ENCODE peak calls at places on chromosomes 2 and 18, in four cellular contexts. One of them, this sample, is unnamed. For H4K20me1, the result is how much of the 10 kb centered on the place peaks cover.

GRCh38 chr2:158542577-158542976 is 85.8 kb downstream of the PKP4 start:
- DNase-seq in DND-41: no peak
- DNase-seq in Karpas-422: no peak
- DNase-seq in astrocyte: no peak
- DNase-seq in this sample: no peak

GRCh38 chr2:184190725-184191124 is 407.6 kb upstream of the ZNF804A start:
- DNase-seq in DND-41: no peak
- DNase-seq in Karpas-422: no peak
- DNase-seq in astrocyte: no peak
- DNase-seq in this sample: no peak

GRCh38 chr2:160209457-160209856 is 9.4 kb upstream of the ITGB6 start:
- DNase-seq in DND-41: no peak
- DNase-seq in Karpas-422: no peak
- DNase-seq in astrocyte: peak
- DNase-seq in this sample: no peak

GRCh38 chr2:112881217-112882000 is 29.6 kb upstream of the IL37 start:
- DNase-seq in DND-41: no peak
- DNase-seq in Karpas-422: peak
- DNase-seq in astrocyte: peak
- DNase-seq in this sample: no peak

GRCh38 chr2:170012773-170013172 is 165.2 kb upstream of the MYO3B start:
- DNase-seq in DND-41: no peak
- DNase-seq in Karpas-422: no peak
- DNase-seq in astrocyte: no peak
- DNase-seq in this sample: no peak

GRCh38 chr2:179837408-179837807 is 24.0 kb downstream of the ZNF385B start:
- DNase-seq in DND-41: no peak
- DNase-seq in Karpas-422: no peak
- DNase-seq in astrocyte: peak
- DNase-seq in this sample: no peak

GRCh38 chr2:172859821-172860707 is 124.4 kb downstream of the RAPGEF4 start:
- DNase-seq in DND-41: no peak
- DNase-seq in Karpas-422: no peak
- DNase-seq in astrocyte: no peak
- DNase-seq in this sample: no peak

GRCh38 chr2:120108049-120108448 is 95.2 kb downstream of the EPB41L5 start:
- DNase-seq in DND-41: no peak
- DNase-seq in Karpas-422: no peak
- DNase-seq in astrocyte: peak
- DNase-seq in this sample: no peak

GRCh38 chr18:44788334-44788733 is 107.6 kb downstream of the SETBP1 start:
- DNase-seq in DND-41: no peak
- DNase-seq in Karpas-422: no peak
- DNase-seq in astrocyte: no peak
- DNase-seq in this sample: no peak

GRCh38 chr2:860259-860855 is 90.3 kb upstream of the SNTG2 start:
- DNase-seq in DND-41: peak
- DNase-seq in Karpas-422: no peak
- DNase-seq in astrocyte: no peak
- DNase-seq in this sample: peak

GRCh38 chr2:234147335-234147861 is 96.9 kb downstream of the SPP2 start:
- DNase-seq in DND-41: peak
- DNase-seq in Karpas-422: no peak
- DNase-seq in astrocyte: peak
- DNase-seq in this sample: no peak

GRCh38 chr2:160970052-160970846 is 190.0 kb upstream of the TANK start:
- DNase-seq in DND-41: peak
- DNase-seq in Karpas-422: peak
- DNase-seq in astrocyte: peak
- DNase-seq in this sample: peak

GRCh38 chr2:172516299-172516698 is 39.6 kb upstream of the PDK1 start:
- DNase-seq in DND-41: no peak
- DNase-seq in Karpas-422: no peak
- DNase-seq in astrocyte: peak
- DNase-seq in this sample: no peak

GRCh38 chr2:227607969-227608368 is 6.7 kb downstream of the SCYGR3 start:
- DNase-seq in DND-41: no peak
- DNase-seq in Karpas-422: no peak
- DNase-seq in astrocyte: no peak
- DNase-seq in this sample: no peak

GRCh38 chr18:63894367-63894766 is 6.9 kb downstream of the SERPINB2 start:
- DNase-seq in DND-41: no peak
- DNase-seq in Karpas-422: no peak
- DNase-seq in astrocyte: no peak
- DNase-seq in this sample: no peak

GRCh38 chr2:207260947-207261346 is 95.2 kb upstream of the KLF7 start:
- DNase-seq in DND-41: no peak
- DNase-seq in Karpas-422: no peak
- DNase-seq in astrocyte: peak
- DNase-seq in this sample: no peak

GRCh38 chr2:238643400-238643907 is 204.4 kb upstream of the TWIST2 start:
- DNase-seq in DND-41: no peak
- DNase-seq in Karpas-422: no peak
- DNase-seq in astrocyte: no peak
- DNase-seq in this sample: no peak

DNA sequence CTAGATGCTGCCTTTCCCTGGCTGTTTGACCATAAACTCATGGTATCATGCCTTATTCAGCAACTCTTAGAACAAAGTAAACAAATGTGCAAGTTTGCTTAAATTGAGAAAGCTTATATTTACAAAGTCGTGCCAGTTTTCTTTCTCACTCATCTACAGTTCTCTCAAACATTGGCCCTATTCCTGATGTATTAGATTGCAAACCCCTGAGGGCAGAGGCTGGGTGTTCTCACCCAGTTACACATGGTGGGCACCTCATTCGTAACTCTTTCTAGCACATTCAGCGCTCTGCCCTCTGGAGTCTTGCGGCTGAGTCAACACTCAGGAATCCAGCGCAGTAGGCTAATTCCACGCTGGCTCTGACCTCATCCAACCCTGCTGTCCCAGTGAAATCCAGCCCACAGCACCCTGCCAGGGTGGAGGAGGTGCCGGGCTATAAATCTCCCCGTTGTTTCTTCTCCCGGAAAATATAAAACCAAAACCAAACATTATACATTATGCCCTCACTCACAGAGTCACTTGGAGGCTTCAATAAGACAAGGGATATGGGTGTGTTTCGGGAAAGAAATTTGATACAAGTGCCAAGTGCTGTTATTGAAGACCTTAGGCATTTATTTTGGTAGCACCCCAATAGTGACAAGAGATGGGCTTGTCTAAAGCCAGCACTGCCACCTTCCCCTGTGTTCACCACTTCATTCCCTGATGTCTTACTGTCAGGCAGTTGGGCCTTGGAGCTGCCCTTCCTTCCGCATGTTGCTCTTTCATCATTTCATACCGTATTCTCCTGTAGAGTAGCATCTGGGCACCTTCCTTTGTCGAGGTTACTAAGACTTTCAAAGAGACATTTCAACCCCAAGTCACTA is 287.4 kb downstream of the PRKCE start:
- DNase-seq in DND-41: no peak
- DNase-seq in Karpas-422: no peak
- DNase-seq in astrocyte: peak
- DNase-seq in this sample: peak
- H2AFZ ChIP-seq in DND-41: no peak
- H2AFZ ChIP-seq in Karpas-422: no peak
- H2AFZ ChIP-seq in astrocyte: peak
- H2AFZ ChIP-seq in this sample: no peak

DNA sequence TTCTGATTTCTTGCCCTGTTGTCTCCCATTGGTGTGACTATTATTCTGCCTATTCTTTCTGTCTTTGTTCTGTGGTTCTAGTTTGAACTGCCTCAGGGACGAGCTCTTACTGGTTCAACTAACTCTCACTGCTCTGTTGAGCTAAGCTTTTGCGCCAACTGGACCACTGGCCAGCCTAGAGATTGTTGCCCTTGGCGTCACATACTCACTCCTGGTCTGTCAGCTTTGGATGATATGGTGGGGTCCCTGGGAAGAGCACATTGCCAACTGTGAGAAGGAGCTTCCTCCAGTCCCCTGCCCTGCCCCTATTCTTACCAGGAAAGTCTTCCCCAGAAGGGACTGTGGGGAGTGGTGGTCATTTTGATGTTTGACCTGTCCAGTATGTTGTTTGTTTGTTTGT is 6.0 kb downstream of the MTHFD2 start:
- DNase-seq in DND-41: no peak
- DNase-seq in Karpas-422: no peak
- DNase-seq in astrocyte: no peak
- DNase-seq in this sample: no peak
- H4K20me1 ChIP-seq in DND-41: half or more
- H4K20me1 ChIP-seq in Karpas-422: half or more
- H4K20me1 ChIP-seq in astrocyte: half or more
- H4K20me1 ChIP-seq in this sample: half or more

DNA sequence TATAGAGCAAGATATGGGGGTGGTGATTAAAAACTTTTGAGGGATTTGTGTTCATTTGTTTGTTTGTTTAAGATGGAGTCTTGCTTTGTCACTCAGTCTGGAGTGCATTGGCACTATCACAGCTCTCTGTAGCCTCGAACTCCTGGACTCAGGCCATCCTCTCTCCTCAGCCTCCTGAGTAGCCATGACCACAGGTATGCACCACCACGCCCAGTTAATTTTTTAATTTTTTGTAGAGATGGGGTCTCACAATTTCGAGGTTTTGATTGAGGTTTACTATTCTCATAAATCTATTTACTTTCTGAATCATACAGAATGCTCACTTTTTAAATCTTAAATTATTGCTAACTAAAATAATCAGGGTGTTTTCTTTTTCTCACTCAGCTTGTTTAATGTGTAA is 588.9 kb upstream of the SLC8A1 start:
- DNase-seq in DND-41: no peak
- DNase-seq in Karpas-422: no peak
- DNase-seq in astrocyte: no peak
- DNase-seq in this sample: no peak
- H2AFZ ChIP-seq in DND-41: no peak
- H2AFZ ChIP-seq in Karpas-422: no peak
- H2AFZ ChIP-seq in astrocyte: no peak
- H2AFZ ChIP-seq in this sample: no peak

DNA sequence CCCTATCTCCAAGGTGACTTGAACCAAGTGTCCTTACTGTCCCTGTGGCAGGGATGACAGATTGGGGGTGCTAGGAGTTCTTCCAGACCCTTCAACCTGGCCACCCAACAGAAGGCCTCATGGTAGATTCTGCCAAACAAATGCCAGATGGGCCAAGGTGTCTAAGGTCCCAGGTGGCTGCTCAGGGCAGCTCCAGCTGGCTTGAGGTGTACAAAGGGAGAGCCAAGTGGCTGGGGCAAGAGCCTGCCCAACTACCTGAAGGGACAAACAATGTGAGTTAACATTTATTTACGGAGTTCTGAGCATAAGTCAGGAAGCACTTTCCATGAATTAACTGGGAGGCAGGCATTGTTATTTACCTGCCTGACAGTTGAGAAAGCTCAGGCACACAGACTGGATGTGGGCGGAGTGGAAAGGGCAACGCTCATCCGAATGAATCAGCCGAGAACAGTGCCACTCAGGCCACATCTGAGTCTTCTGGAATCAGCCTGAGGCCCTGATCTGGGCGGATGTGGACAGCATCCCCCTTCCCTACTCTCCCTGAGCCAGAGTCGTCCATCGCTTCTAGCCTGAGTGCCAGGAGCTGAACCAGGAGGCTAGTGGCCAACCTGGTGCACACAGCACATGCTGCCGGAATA is 4.4 kb upstream of the KCNIP3 start:
- DNase-seq in DND-41: no peak
- DNase-seq in Karpas-422: no peak
- DNase-seq in astrocyte: no peak
- DNase-seq in this sample: no peak
- H4K20me1 ChIP-seq in DND-41: under half
- H4K20me1 ChIP-seq in Karpas-422: under half
- H4K20me1 ChIP-seq in astrocyte: under half
- H4K20me1 ChIP-seq in this sample: under half

GRCh38 chr2:69310267-69310666 is 76.8 kb downstream of the GFPT1 start:
- DNase-seq in DND-41: no peak
- DNase-seq in Karpas-422: no peak
- DNase-seq in astrocyte: no peak
- DNase-seq in this sample: no peak
- H2AFZ ChIP-seq in DND-41: no peak
- H2AFZ ChIP-seq in Karpas-422: no peak
- H2AFZ ChIP-seq in astrocyte: no peak
- H2AFZ ChIP-seq in this sample: no peak

GRCh38 chr2:46719499-46719898 is 196.1 kb downstream of the MCFD2 start:
- DNase-seq in DND-41: peak
- DNase-seq in Karpas-422: no peak
- DNase-seq in astrocyte: peak
- DNase-seq in this sample: no peak

GRCh38 chr2:46717733-46718121 is 197.9 kb downstream of the MCFD2 start:
- DNase-seq in DND-41: no peak
- DNase-seq in Karpas-422: no peak
- DNase-seq in astrocyte: no peak
- DNase-seq in this sample: peak

GRCh38 chr2:46715541-46715940 is 200.1 kb downstream of the MCFD2 start:
- DNase-seq in DND-41: no peak
- DNase-seq in Karpas-422: no peak
- DNase-seq in astrocyte: no peak
- DNase-seq in this sample: no peak

GRCh38 chr2:46718797-46719196 is 196.8 kb downstream of the MCFD2 start:
- DNase-seq in DND-41: no peak
- DNase-seq in Karpas-422: no peak
- DNase-seq in astrocyte: no peak
- DNase-seq in this sample: no peak

GRCh38 chr2:46716806-46717732 is 198.5 kb downstream of the MCFD2 start:
- DNase-seq in DND-41: no peak
- DNase-seq in Karpas-422: no peak
- DNase-seq in astrocyte: no peak
- DNase-seq in this sample: no peak
- H4K20me1 ChIP-seq in DND-41: under half
- H4K20me1 ChIP-seq in Karpas-422: under half
- H4K20me1 ChIP-seq in astrocyte: half or more
- H4K20me1 ChIP-seq in this sample: under half

DNA sequence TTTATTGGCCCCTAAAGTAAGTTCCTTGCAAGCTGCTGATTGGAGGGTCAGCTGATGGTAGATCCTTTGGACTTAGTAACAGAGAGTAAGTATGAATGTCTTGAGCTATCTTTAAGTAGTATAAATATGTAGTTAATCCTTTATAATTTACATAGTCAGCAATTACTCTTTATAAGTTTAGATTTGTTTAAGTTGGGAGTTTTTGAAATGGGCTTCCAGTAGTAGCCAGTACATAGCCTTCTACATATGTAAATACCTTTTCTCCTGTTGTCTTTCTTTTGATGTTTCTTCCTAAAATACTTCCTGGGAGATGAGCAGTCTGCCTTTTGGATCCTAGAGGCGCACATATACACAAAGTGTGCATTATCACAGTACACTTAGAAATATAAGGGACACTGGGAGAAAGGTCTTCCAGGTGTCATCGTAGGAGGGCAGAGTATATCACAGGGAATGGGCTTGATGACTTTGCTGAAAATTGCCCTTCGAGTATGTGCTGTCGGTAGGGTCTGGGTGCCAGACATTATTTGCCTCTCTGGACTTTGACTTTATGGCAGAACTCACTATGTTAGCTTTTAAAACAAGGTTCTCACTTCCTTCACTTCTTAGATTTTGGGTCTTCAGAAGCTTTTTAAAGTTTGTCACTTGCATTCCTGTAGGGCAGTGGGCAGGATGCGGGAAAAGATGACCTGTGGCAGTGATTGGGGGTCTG is 21.6 kb downstream of the TTLL4 start:
- DNase-seq in DND-41: no peak
- DNase-seq in Karpas-422: no peak
- DNase-seq in astrocyte: no peak
- DNase-seq in this sample: no peak
- H2AFZ ChIP-seq in DND-41: no peak
- H2AFZ ChIP-seq in Karpas-422: no peak
- H2AFZ ChIP-seq in astrocyte: no peak
- H2AFZ ChIP-seq in this sample: no peak

This sample was measured in neural progenitor cell.